ENCODE peak calls at places on chromosomes 11 and 22, in eight cellular contexts. Y, C, K, N, M, O, E and T are unnamed samples.

GRCh38 chr22:43308451-43309235 is 34.5 kb downstream of the SCUBE1 start:
- DNase-seq in Y (no peak), C (no peak), K (no peak), N (no peak), M (no peak), O (peak), E (no peak), T (no peak)

GRCh38 chr22:21861290-21861848 is 6.1 kb downstream of the MAPK1 start:
- DNase-seq in Y (no peak), C (no peak), K (no peak), N (no peak), M (no peak), O (no peak), E (no peak), T (no peak)

GRCh38 chr22:44889233-44889878 is 120.4 kb downstream of the PHF21B start:
- DNase-seq in Y (no peak), C (no peak), K (no peak), N (peak), M (no peak), O (no peak), E (no peak), T (no peak)

GRCh38 chr11:70567680-70568503 is 169.6 kb downstream of the CTTN start:
- DNase-seq in Y (no peak), C (no peak), K (peak), N (peak), M (no peak), O (no peak), E (no peak), T (peak)

GRCh38 chr11:132911186-132911585 is 621.1 kb downstream of the OPCML start:
- DNase-seq in Y (no peak), C (no peak), K (peak), N (no peak), M (no peak), O (no peak), E (no peak), T (no peak)

GRCh38 chr11:31655483-31655882 is 145.9 kb downstream of the ELP4 start:
- DNase-seq in Y (no peak), C (no peak), K (peak), N (no peak), M (no peak), O (no peak), E (no peak), T (no peak)

GRCh38 chr11:1751999-1752906 is 1.9 kb upstream of the IFITM10 start:
- DNase-seq in Y (no peak), C (no peak), K (no peak), N (peak), M (no peak), O (no peak), E (no peak), T (no peak)

GRCh38 chr11:63911876-63912275 is 5.1 kb downstream of the RCOR2 start:
- DNase-seq in Y (no peak), C (no peak), K (no peak), N (no peak), M (no peak), O (no peak), E (no peak), T (no peak)

GRCh38 chr11:114482114-114482513 is 42.8 kb downstream of the REXO2 start:
- DNase-seq in Y (no peak), C (no peak), K (no peak), N (no peak), M (no peak), O (no peak), E (no peak), T (no peak)

GRCh38 chr22:32606181-32606580 is 131.6 kb downstream of the FBXO7 start:
- DNase-seq in Y (no peak), C (no peak), K (no peak), N (no peak), M (no peak), O (no peak), E (no peak), T (no peak)

GRCh38 chr11:9017773-9018172 is 14.0 kb upstream of the NRIP3 start:
- DNase-seq in Y (peak), C (peak), K (no peak), N (peak), M (no peak), O (no peak), E (no peak), T (no peak)

GRCh38 chr11:88520391-88520790 is 182.9 kb upstream of the CTSC start:
- DNase-seq in Y (no peak), C (no peak), K (peak), N (no peak), M (no peak), O (no peak), E (no peak), T (no peak)